ENCODE peak calls at places on chromosomes 5 and 9, in ten cellular contexts. Y, A, H, C, G, I, N, B, R and D are unnamed samples.

GRCh38 chr9:134059661-134060395 is 8.0 kb downstream of the BRD3 start:
- DNase-seq in B (peak; percentile 63), G (no peak), C (peak; percentile 61), Y (peak; percentile 21), A (peak; percentile 11), H (no peak), R (peak; percentile 76), N (no peak), I (no peak), D (no peak)

GRCh38 chr5:94240064-94240463 is 378.3 kb downstream of the KIAA0825 start:
- DNase-seq in Y (no peak), A (no peak), G (no peak), H (no peak), R (no peak), I (no peak), C (no peak), B (no peak), N (no peak), D (no peak)

GRCh38 chr9:131799177-131799823 is 59.4 kb upstream of the RAPGEF1 start:
- DNase-seq in R (no peak), A (peak; percentile 92), H (peak; percentile 12), Y (peak; percentile 30), C (peak; percentile 55), B (no peak), G (peak; percentile 62), N (peak; percentile 24), I (peak; percentile 64), D (peak; percentile 31)

GRCh38 chr9:93577045-93577939 is 908 bp downstream of the PHF2 start:
- DNase-seq in A (peak; percentile 38), H (peak; percentile 32), Y (no peak), N (no peak), C (peak; percentile 57), R (peak; percentile 64), G (peak; percentile 56), B (peak; percentile 84), I (peak; percentile 58), D (no peak)

GRCh38 chr5:112703866-112704820 is 33.5 kb upstream of the APC start:
- DNase-seq in Y (peak; percentile 30), B (no peak), N (no peak), I (peak; percentile 51), G (no peak), A (no peak), H (no peak), R (no peak), C (no peak), D (no peak)

GRCh38 chr9:32968101-32969011 is 33.1 kb downstream of the APTX start:
- DNase-seq in H (peak; percentile 1), R (no peak), B (no peak), Y (peak; percentile 76), N (peak; percentile 29), G (peak; percentile 63), C (peak; percentile 86), I (no peak), A (peak; percentile 64), D (no peak)

GRCh38 chr9:3343671-3344070 is 182.1 kb downstream of the RFX3 start:
- DNase-seq in A (no peak), R (no peak), H (no peak), B (no peak), I (no peak), Y (no peak), G (no peak), C (no peak), N (peak; percentile 76), D (no peak)

GRCh38 chr5:148991606-148992005 is 71.3 kb downstream of the SH3TC2 start:
- DNase-seq in G (no peak), A (no peak), I (no peak), Y (no peak), N (no peak), H (no peak), B (no peak), R (no peak), C (no peak), D (no peak)

GRCh38 chr5:83957188-83957587 is 236.5 kb upstream of the HAPLN1 start:
- DNase-seq in A (no peak), R (no peak), H (peak; percentile 11), Y (no peak), I (no peak), C (no peak), B (no peak), N (no peak), G (no peak), D (no peak)

GRCh38 chr5:180333661-180334060 is 19.5 kb downstream of the GFPT2 start:
- DNase-seq in H (peak; percentile 99), G (no peak), A (no peak), R (peak; percentile 8), B (peak; percentile 73), C (no peak), N (no peak), I (no peak), Y (no peak), D (no peak)

GRCh38 chr5:38551020-38552017 is 5.1 kb downstream of the LIFR start:
- DNase-seq in I (no peak), C (no peak), Y (no peak), B (no peak), G (no peak), H (peak; percentile 45), N (peak; percentile 59), R (no peak), A (peak; percentile 72), D (no peak)

GRCh38 chr5:2120361-2120760 is 237.6 kb upstream of the IRX4 start:
- DNase-seq in I (no peak), R (no peak), N (no peak), Y (no peak), G (no peak), B (no peak), H (no peak), C (no peak), A (no peak), D (no peak)

GRCh38 chr5:139667001-139667729 is 19.0 kb downstream of the CXXC5 start:
- DNase-seq in C (no peak), A (no peak), G (no peak), H (no peak), B (no peak), I (no peak), Y (no peak), R (no peak), N (no peak), D (no peak)

GRCh38 chr5:111385970-111386831 is 126.1 kb downstream of the STARD4 start:
- DNase-seq in B (no peak), G (no peak), A (no peak), N (no peak), H (no peak), R (no peak), I (no peak), Y (no peak), C (peak; percentile 72), D (no peak)

GRCh38 chr5:10762178-10762775 is 1.2 kb upstream of the DAP start:
- DNase-seq in C (peak; percentile 77), H (peak; percentile 86), I (peak; percentile 61), A (peak; percentile 25), G (peak; percentile 44), N (no peak), Y (peak; percentile 58), B (no peak), R (peak; percentile 76), D (no peak)

GRCh38 chr9:121750259-121750714 is 98.9 kb downstream of the DAB2IP start:
- DNase-seq in Y (no peak), R (no peak), C (no peak), A (peak; percentile 65), H (no peak), I (no peak), G (no peak), B (no peak), N (no peak), D (no peak)

GRCh38 chr9:121748080-121748479 is 96.6 kb downstream of the DAB2IP start:
- DNase-seq in C (peak; percentile 76), G (no peak), N (no peak), A (no peak), Y (no peak), I (no peak), R (no peak), B (no peak), H (no peak), D (no peak)

GRCh38 chr9:121748727-121749546 is 97.5 kb downstream of the DAB2IP start:
- DNase-seq in R (no peak), N (peak; percentile 26), H (no peak), I (peak; percentile 90), Y (no peak), C (peak; percentile 86), A (no peak), B (peak; percentile 91), G (no peak), D (no peak)

GRCh38 chr9:121750715-121751623 is 99.5 kb downstream of the DAB2IP start:
- DNase-seq in H (no peak), N (peak; percentile 93), G (no peak), A (peak; percentile 57), C (no peak), R (no peak), B (no peak), I (no peak), Y (no peak), D (no peak)

GRCh38 chr9:121749614-121750013 is 98.2 kb downstream of the DAB2IP start:
- DNase-seq in H (no peak), Y (no peak), R (no peak), A (no peak), G (no peak), N (no peak), C (no peak), B (no peak), I (no peak), D (no peak)
- H3K4me1 ChIP-seq in H (peaks cover 8% of the 10 kb centered on the region), Y (peaks cover 100% of the 10 kb centered on the region), R (peaks cover 90% of the 10 kb centered on the region), A (peaks cover 30% of the 10 kb centered on the region), G (peaks cover 4% of the 10 kb centered on the region), N (peaks cover 84% of the 10 kb centered on the region), C (peaks cover 84% of the 10 kb centered on the region), B (no peaks in the 10 kb centered on the region), I (peaks cover 74% of the 10 kb centered on the region), D (no peaks in the 10 kb centered on the region)

GRCh38 chr5:53405396-53405795 is 75.0 kb upstream of the FST start:
- DNase-seq in A (no peak), B (no peak), C (no peak), I (no peak), G (no peak), N (no peak), R (no peak), Y (no peak), H (no peak), D (no peak)
- H3K4me1 ChIP-seq in A (no peaks in the 10 kb centered on the region), B (no peaks in the 10 kb centered on the region), C (no peaks in the 10 kb centered on the region), I (no peaks in the 10 kb centered on the region), G (no peaks in the 10 kb centered on the region), N (no peaks in the 10 kb centered on the region), R (peaks cover 6% of the 10 kb centered on the region), Y (no peaks in the 10 kb centered on the region), H (peaks cover 49% of the 10 kb centered on the region), D (no peaks in the 10 kb centered on the region)

DNA sequence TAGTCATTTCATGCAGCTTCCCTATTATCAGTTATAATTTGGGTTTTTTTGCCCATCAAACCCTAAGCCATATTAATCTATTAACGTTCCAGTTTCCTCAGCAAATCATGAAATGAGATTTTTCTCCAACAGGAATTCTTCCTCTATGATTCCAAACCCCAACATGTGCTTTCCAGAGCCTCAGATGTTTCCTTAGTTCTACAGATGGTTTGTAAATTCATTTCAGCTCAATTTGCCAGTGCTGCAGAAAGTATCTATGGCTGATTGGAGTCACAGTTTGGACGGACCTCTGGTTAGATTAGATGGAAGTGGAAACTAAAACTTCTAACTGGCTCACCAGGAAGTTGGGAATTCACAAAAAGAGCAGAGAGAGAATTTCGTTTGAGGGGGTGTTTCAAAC is 22.6 kb downstream of the ADAMTSL1 start:
- DNase-seq in H (no peak), A (no peak), G (no peak), N (no peak), R (no peak), C (no peak), I (no peak), Y (no peak), B (no peak), D (no peak)
- H3K4me1 ChIP-seq in H (peaks cover 22% of the 10 kb centered on the region), A (peaks cover 15% of the 10 kb centered on the region), G (no peaks in the 10 kb centered on the region), N (no peaks in the 10 kb centered on the region), R (peaks cover 8% of the 10 kb centered on the region), C (peaks cover 6% of the 10 kb centered on the region), I (no peaks in the 10 kb centered on the region), Y (peaks cover 20% of the 10 kb centered on the region), B (peaks cover 8% of the 10 kb centered on the region), D (no peaks in the 10 kb centered on the region)

GRCh38 chr9:71742703-71743102 is 25.6 kb downstream of the CEMIP2 start:
- DNase-seq in R (no peak), H (no peak), I (no peak), G (no peak), C (no peak), N (no peak), A (no peak), B (no peak), Y (no peak), D (no peak)
- H3K4me1 ChIP-seq in R (peaks cover 32% of the 10 kb centered on the region), H (peaks cover 22% of the 10 kb centered on the region), I (no peaks in the 10 kb centered on the region), G (peaks cover 3% of the 10 kb centered on the region), C (no peaks in the 10 kb centered on the region), N (peaks cover 56% of the 10 kb centered on the region), A (peaks cover 7% of the 10 kb centered on the region), B (no peaks in the 10 kb centered on the region), Y (peaks cover 42% of the 10 kb centered on the region), D (no peaks in the 10 kb centered on the region)